ENCODE peak calls at places on chromosomes 7 and 10, in five cellular contexts. K, X, L, S and Z are unnamed samples.

GRCh38 chr10:105149371-105149871 is 508.3 kb downstream of the SORCS3 start:
- DNase-seq in K (no peak), L (no peak), S (no peak), X (no peak), Z (no peak)

GRCh38 chr7:71752171-71752935 is 620.4 kb downstream of the GALNT17 start:
- DNase-seq in X (peak; percentile 70), L (peak; percentile 98), S (peak; percentile 38), K (no peak), Z (peak; percentile 4)

GRCh38 chr10:42959833-42960232 is 117.0 kb upstream of the RET start:
- DNase-seq in X (no peak), K (no peak), S (no peak), L (no peak), Z (no peak)

GRCh38 chr10:48390005-48390871 is 83.8 kb downstream of the MAPK8 start:
- DNase-seq in L (no peak), X (no peak), K (no peak), S (no peak), Z (no peak)

GRCh38 chr7:7706101-7706511 is 12.3 kb downstream of the RPA3 start:
- DNase-seq in S (no peak), X (no peak), K (no peak), L (no peak), Z (no peak)

GRCh38 chr7:23018747-23019146 is 4.8 kb upstream of the HYCC1 start:
- DNase-seq in K (peak; percentile 36), S (no peak), X (no peak), L (no peak), Z (no peak)

GRCh38 chr7:131341690-131342089 is 14.0 kb downstream of the MKLN1 start:
- DNase-seq in K (no peak), X (no peak), S (no peak), L (peak; percentile 60), Z (no peak)

GRCh38 chr10:49161411-49161997 is 26.7 kb downstream of the TMEM273 start:
- DNase-seq in S (no peak), X (peak; percentile 89), K (peak; percentile 83), L (no peak), Z (no peak)

GRCh38 chr10:49081532-49082275 is 33.6 kb downstream of the VSTM4 start:
- DNase-seq in L (peak; percentile 50), S (no peak), K (peak; percentile 15), X (no peak), Z (peak; percentile 67)

GRCh38 chr10:79066460-79067240 is 2.1 kb upstream of the ZMIZ1 start:
- DNase-seq in L (no peak), K (peak; percentile 35), S (peak; percentile 92), X (peak; percentile 77), Z (peak; percentile 87)

GRCh38 chr10:102696736-102697135 is 17.5 kb downstream of the ARL3 start:
- DNase-seq in L (no peak), S (no peak), K (no peak), X (no peak), Z (no peak)

GRCh38 chr10:32963102-32963501 is 5.1 kb upstream of the ITGB1 start:
- DNase-seq in S (no peak), L (no peak), X (no peak), K (peak; percentile 87), Z (no peak)

GRCh38 chr10:132240581-132240980 is 53.8 kb downstream of the DPYSL4 start:
- DNase-seq in K (no peak), X (no peak), S (no peak), L (no peak), Z (no peak)

GRCh38 chr7:98923512-98923911 is 45.2 kb downstream of the TRRAP start:
- DNase-seq in K (no peak), L (no peak), S (no peak), X (no peak), Z (no peak)

GRCh38 chr10:75431180-75432111 is at the start of gene LRMDA:
- DNase-seq in L (peak; percentile 61), K (no peak), S (peak; percentile 46), X (no peak), Z (peak; percentile 83)

GRCh38 chr7:76509931-76510877 is at the start of gene UPK3B:
- DNase-seq in X (no peak), S (no peak), K (no peak), L (peak; percentile 83), Z (no peak)

GRCh38 chr7:2196381-2197378 is 36.1 kb downstream of the MAD1L1 start:
- DNase-seq in L (no peak), S (no peak), X (no peak), K (no peak), Z (no peak)

GRCh38 chr10:55629792-55630490 is 731.1 kb downstream of the ZWINT start:
- DNase-seq in L (peak; percentile 50), S (peak; percentile 15), X (peak; percentile 1), K (peak; percentile 4), Z (peak; percentile 6)

GRCh38 chr10:97550336-97551149 is 22.0 kb upstream of the ANKRD2 start:
- DNase-seq in X (no peak), K (no peak), L (no peak), S (no peak), Z (no peak)

GRCh38 chr7:155591055-155591750 is 44.8 kb upstream of the CNPY1 start:
- DNase-seq in K (no peak), X (peak; percentile 45), S (no peak), L (no peak), Z (no peak)

GRCh38 chr10:33791295-33791694 is 456.8 kb upstream of the NRP1 start:
- DNase-seq in L (no peak), S (no peak), X (no peak), K (peak; percentile 2), Z (peak; percentile 13)

GRCh38 chr7:6530626-6531491 is 20.4 kb downstream of the GRID2IP start:
- DNase-seq in K (no peak), S (no peak), X (peak; percentile 30), L (peak; percentile 91), Z (no peak)

GRCh38 chr7:68691261-68692216 is 906.7 kb upstream of the AUTS2 start:
- DNase-seq in S (peak; percentile 66), L (no peak), K (peak; percentile 90), X (no peak), Z (no peak)

GRCh38 chr7:42226354-42226941 is 10.6 kb downstream of the GLI3 start:
- DNase-seq in L (no peak), K (no peak), X (no peak), S (no peak), Z (no peak)

GRCh38 chr7:77757589-77757988 is 40.6 kb downstream of the TMEM60 start:
- DNase-seq in K (no peak), X (no peak), L (no peak), S (no peak), Z (no peak)

GRCh38 chr7:44046321-44047061 is 2.0 kb downstream of the DBNL start:
- DNase-seq in X (peak; percentile 43), L (no peak), K (no peak), S (no peak), Z (no peak)

GRCh38 chr7:115631782-115632181 is 398.8 kb downstream of the TFEC start:
- DNase-seq in X (no peak), L (no peak), K (peak; percentile 60), S (no peak), Z (no peak)

DNA sequence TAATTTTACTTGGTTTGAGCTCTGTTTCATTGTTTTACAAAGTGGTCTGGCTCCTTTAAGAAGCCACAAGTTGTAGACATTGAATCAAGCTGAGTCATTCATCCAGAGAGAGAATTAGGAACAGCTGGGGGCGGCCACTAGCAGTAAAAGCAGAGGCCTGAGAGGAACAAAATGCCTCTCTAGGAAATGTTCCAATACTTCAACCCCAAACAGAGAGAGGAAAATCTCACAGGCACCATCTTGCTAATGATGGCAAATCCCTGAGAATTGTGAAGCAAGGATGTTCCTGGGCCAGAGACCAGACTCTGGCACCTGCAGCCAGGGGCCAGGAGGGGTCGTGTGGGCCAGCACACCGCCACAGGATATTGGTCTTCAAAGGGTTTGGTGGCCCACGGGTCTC is 26.5 kb upstream of the TRIL start:
- DNase-seq in S (peak; percentile 8), X (peak; percentile 10), L (no peak), K (peak; percentile 85), Z (no peak)
- TF ChIP-seq MAFK in S (peak; percentile 48), X (peak; percentile 50), L (peak; percentile 84), K (peak; percentile 34), Z (no peak)

GRCh38 chr10:106959521-106959920 is 205.0 kb downstream of the SORCS1 start:
- DNase-seq in X (no peak), K (no peak), L (no peak), S (no peak), Z (no peak)
- TF ChIP-seq MAFK in X (no peak), K (no peak), L (no peak), S (no peak), Z (no peak)

GRCh38 chr7:95599069-95599468 is 2.8 kb upstream of the PDK4 start:
- DNase-seq in X (no peak), K (no peak), L (no peak), S (no peak), Z (no peak)
- TF ChIP-seq MAFK in X (no peak), K (no peak), L (no peak), S (no peak), Z (no peak)

GRCh38 chr10:110865804-110866482 is 5.8 kb upstream of the PDCD4 start:
- DNase-seq in L (no peak), X (no peak), K (no peak), S (no peak), Z (no peak)

GRCh38 chr10:110870823-110871235 is 899 bp upstream of the PDCD4 start:
- DNase-seq in L (no peak), K (no peak), X (peak; percentile 45), S (no peak), Z (no peak)

GRCh38 chr10:110868981-110869380 is 2.7 kb upstream of the PDCD4 start:
- DNase-seq in S (no peak), K (no peak), L (no peak), X (no peak), Z (no peak)

GRCh38 chr10:110865184-110865803 is 6.4 kb upstream of the PDCD4 start:
- DNase-seq in K (peak; percentile 27), L (no peak), S (no peak), X (no peak), Z (no peak)

DNA sequence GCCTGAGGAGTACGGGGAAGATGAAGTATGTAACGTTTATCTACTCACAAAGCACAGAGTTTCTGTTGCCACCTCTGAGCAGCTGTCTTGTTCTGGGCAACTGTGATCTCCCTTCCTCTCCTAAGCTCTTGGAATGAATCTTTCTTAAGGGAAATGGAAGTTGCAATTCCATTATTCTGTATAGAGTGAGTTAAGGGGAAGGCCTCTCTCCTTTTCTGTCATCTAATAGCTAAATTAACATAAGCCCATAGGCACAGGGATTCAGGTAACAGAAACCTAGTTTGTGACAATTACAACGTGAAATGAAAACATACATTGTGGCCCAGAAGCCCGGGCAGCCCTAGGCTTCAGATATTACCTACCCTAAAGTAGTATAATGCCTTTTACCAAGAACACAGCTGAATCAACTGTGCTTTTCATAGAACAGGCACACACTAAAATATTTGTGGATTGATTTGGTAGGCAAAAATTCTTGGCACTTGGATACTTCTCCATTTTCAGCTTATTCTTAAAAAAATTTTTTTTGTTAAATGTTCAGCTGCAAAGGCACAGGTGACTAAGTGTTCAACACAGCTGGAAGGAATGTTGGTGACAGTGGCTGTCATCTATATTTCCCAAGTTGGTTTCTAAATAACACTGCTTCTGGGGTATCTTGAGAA is 3.8 kb upstream of the PDCD4 start:
- DNase-seq in X (no peak), K (no peak), L (no peak), S (no peak), Z (no peak)
- TF ChIP-seq MAFK in X (no peak), K (no peak), L (no peak), S (no peak), Z (no peak)

DNA sequence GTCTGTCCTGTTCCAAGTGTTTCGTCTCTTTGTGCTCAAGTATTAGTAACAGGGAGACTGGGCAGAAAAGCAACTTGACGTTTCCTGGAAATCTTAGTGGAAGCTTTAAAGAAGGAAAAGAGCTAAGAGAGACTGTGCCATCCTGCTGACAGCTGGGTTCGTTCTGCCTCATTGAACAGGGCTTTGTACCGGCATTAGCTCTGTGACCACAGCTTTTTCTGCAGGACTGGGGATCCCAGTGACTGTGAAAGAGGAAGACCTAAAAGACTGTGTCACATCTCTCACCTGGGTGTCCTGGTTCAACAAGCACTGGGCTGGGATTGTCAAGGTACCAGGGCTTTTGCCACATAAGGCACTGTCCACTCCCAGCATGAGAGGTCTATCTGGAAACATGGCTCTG is 70.8 kb upstream of the CDCA7L start:
- DNase-seq in S (no peak), K (no peak), X (no peak), L (no peak), Z (no peak)
- TF ChIP-seq MAFK in S (no peak), K (no peak), X (no peak), L (no peak), Z (no peak)